ENCODE peak calls at places on chromosome 5, in four cellular contexts. E is transverse colon, J is sigmoid colon, A is Peyer's patch. Z is an unnamed sample.
A peak's percentile ranks its signal among the peaks of the same experiment; 100 is the strongest.

GRCh38 chr5:43105369-43106289 is 15.1 kb upstream of the ZNF131 start:
- DNase-seq in E (peak; percentile 91), A (peak; percentile 96), J (peak; percentile 94), Z (peak; percentile 87)

GRCh38 chr5:65883461-65883860 is 42.9 kb upstream of the ERBIN start:
- DNase-seq in J (no peak), E (no peak), A (no peak), Z (no peak)

GRCh38 chr5:171777420-171777759 is 8.2 kb upstream of the SMIM23 start:
- DNase-seq in A (no peak), E (no peak), J (no peak), Z (no peak)

GRCh38 chr5:103289024-103289423 is 30.5 kb downstream of the MACIR start:
- DNase-seq in E (no peak), A (no peak), J (no peak), Z (no peak)

GRCh38 chr5:139669681-139670368 is 21.7 kb downstream of the CXXC5 start:
- DNase-seq in E (peak; percentile 63), A (peak; percentile 88), J (no peak), Z (no peak)

GRCh38 chr5:157679801-157680200 is 8.5 kb downstream of the C5orf52 start:
- DNase-seq in J (no peak), A (no peak), E (no peak), Z (no peak)

GRCh38 chr5:161471551-161471950 is 75.0 kb downstream of the GABRB2 start:
- DNase-seq in E (no peak), J (no peak), A (no peak), Z (no peak)

GRCh38 chr5:150946351-150946905 is 41.6 kb upstream of the ZNF300 start:
- DNase-seq in J (peak; percentile 94), E (peak; percentile 53), A (peak; percentile 65), Z (peak; percentile 70)

GRCh38 chr5:65926893-65927292 is 518 bp downstream of the ERBIN start:
- DNase-seq in J (no peak), E (peak; percentile 19), A (no peak), Z (no peak)

GRCh38 chr5:121396716-121397115 is 455.0 kb upstream of the FTMT start:
- DNase-seq in E (no peak), A (no peak), J (no peak), Z (no peak)

GRCh38 chr5:141208478-141208877 is at the start of gene PCDHB12:
- DNase-seq in J (no peak), A (no peak), E (no peak), Z (no peak)

GRCh38 chr5:159330131-159330530 is at the start of gene IL12B:
- DNase-seq in J (no peak), E (no peak), A (no peak), Z (no peak)

GRCh38 chr5:54867310-54867944 is 118.0 kb downstream of the ESM1 start:
- DNase-seq in J (no peak), A (no peak), E (no peak), Z (no peak)

GRCh38 chr5:179616002-179616594 is 7.4 kb downstream of the HNRNPH1 start:
- DNase-seq in E (no peak), A (no peak), J (peak; percentile 2), Z (no peak)

GRCh38 chr5:127088226-127088625 is 14.9 kb upstream of the C5orf63 start:
- DNase-seq in A (peak; percentile 74), E (peak; percentile 26), J (no peak), Z (no peak)

GRCh38 chr5:109706065-109706464 is 16.3 kb downstream of the MAN2A1 start:
- DNase-seq in A (no peak), E (no peak), J (no peak), Z (no peak)

GRCh38 chr5:156475831-156476551 is 149.0 kb downstream of the SGCD start:
- DNase-seq in J (peak; percentile 84), E (peak; percentile 12), A (no peak), Z (no peak)

GRCh38 chr5:74073257-74073656 is 447.3 kb downstream of the ARHGEF28 start:
- DNase-seq in J (no peak), E (no peak), A (no peak), Z (no peak)

GRCh38 chr5:148469446-148470062 is 85.8 kb downstream of the FBXO38 start:
- DNase-seq in A (no peak), J (peak; percentile 66), E (no peak), Z (no peak)

GRCh38 chr5:164504141-164504772 is 998.8 kb downstream of the MAT2B start:
- DNase-seq in A (peak; percentile 61), J (no peak), E (peak; percentile 15), Z (peak; percentile 38)

GRCh38 chr5:38546691-38547146 is 9.7 kb downstream of the LIFR start:
- DNase-seq in J (no peak), E (no peak), A (no peak), Z (no peak)

GRCh38 chr5:71695069-71695468 is 24.0 kb upstream of the CARTPT start:
- DNase-seq in A (peak; percentile 47), E (no peak), J (no peak), Z (no peak)

GRCh38 chr5:56705217-56705616 is 110.1 kb upstream of the MAP3K1 start:
- DNase-seq in J (no peak), A (no peak), E (no peak), Z (no peak)

GRCh38 chr5:132215329-132215728 is 12.3 kb downstream of the P4HA2 start:
- DNase-seq in A (peak; percentile 77), E (peak; percentile 80), J (peak; percentile 99), Z (peak; percentile 81)

GRCh38 chr5:14829396-14829795 is 42.2 kb downstream of the ANKH start:
- DNase-seq in J (no peak), E (no peak), A (no peak), Z (no peak)

GRCh38 chr5:139226131-139226530 is 28.0 kb upstream of the SIL1 start:
- DNase-seq in A (no peak), E (no peak), J (no peak), Z (no peak)

GRCh38 chr5:42985129-42986037 is 54.7 kb downstream of the ANXA2R start:
- DNase-seq in J (no peak), A (no peak), E (no peak), Z (no peak)

GRCh38 chr5:139787568-139788293 is 7.9 kb upstream of the PSD2 start:
- DNase-seq in A (peak; percentile 94), E (peak; percentile 89), J (peak; percentile 92), Z (peak; percentile 85)

GRCh38 chr5:137497396-137498290 is 1.5 kb downstream of the SPOCK1 start:
- DNase-seq in J (no peak), E (no peak), A (no peak), Z (no peak)

GRCh38 chr5:107979272-107979671 is 308.5 kb upstream of the EFNA5 start:
- DNase-seq in J (no peak), E (no peak), A (no peak), Z (no peak)

GRCh38 chr5:133366966-133367365 is 245.4 kb downstream of the FSTL4 start:
- DNase-seq in E (no peak), J (no peak), A (no peak), Z (no peak)

GRCh38 chr5:181159286-181160143 is 12.1 kb downstream of the OR2V2 start:
- DNase-seq in J (peak; percentile 91), E (peak; percentile 92), A (peak; percentile 96), Z (peak; percentile 86)

GRCh38 chr5:124411089-124411488 is 335.4 kb downstream of the ZNF608 start:
- DNase-seq in A (no peak), E (no peak), J (no peak), Z (no peak)

GRCh38 chr5:124418390-124418789 is 328.0 kb downstream of the ZNF608 start:
- DNase-seq in E (no peak), J (no peak), A (no peak), Z (no peak)

GRCh38 chr5:124410539-124410938 is 335.9 kb downstream of the ZNF608 start:
- DNase-seq in A (peak; percentile 57), E (no peak), J (no peak), Z (no peak)

GRCh38 chr5:124419531-124419930 is 326.9 kb downstream of the ZNF608 start:
- DNase-seq in J (no peak), E (no peak), A (no peak), Z (no peak)

GRCh38 chr5:124414973-124415372 is 331.5 kb downstream of the ZNF608 start:
- DNase-seq in J (no peak), A (no peak), E (no peak), Z (no peak)
- H3K4me1 ChIP-seq in J (no peaks in the 10 kb centered on the region), A (no peaks in the 10 kb centered on the region), E (no peaks in the 10 kb centered on the region), Z (peaks cover 7% of the 10 kb centered on the region)

DNA sequence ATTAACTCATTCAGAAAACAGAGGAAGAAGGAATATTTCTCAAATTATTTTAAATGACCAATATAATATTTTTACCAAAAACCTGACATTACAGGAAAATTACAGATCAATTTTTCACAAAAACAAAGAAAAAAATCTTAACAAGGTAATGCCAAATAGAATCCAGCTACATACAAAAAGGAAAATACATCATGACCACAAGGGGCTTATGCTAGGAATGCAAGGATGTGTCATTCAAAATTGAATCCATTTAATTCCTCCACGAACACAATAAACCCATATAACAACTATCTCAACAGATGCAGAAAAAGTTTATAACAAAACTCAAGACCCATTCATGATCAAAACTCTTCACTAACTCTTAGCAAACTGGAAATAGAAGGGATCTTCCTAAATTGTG is 239.8 kb downstream of the EPB41L4A start:
- DNase-seq in E (no peak), A (no peak), J (no peak), Z (no peak)
- TF ChIP-seq CTCF in E (no peak), A (no peak), J (no peak), Z (no peak)

GRCh38 chr5:78508231-78508765 is 140.3 kb downstream of the LHFPL2 start:
- DNase-seq in J (no peak), A (no peak), E (no peak), Z (no peak)

GRCh38 chr5:78504726-78505431 is 143.7 kb downstream of the LHFPL2 start:
- DNase-seq in A (peak; percentile 78), E (peak; percentile 72), J (peak; percentile 96), Z (peak; percentile 72)

GRCh38 chr5:78505860-78506259 is 142.7 kb downstream of the LHFPL2 start:
- DNase-seq in E (no peak), A (no peak), J (no peak), Z (no peak)

GRCh38 chr5:78507531-78507930 is 141.0 kb downstream of the LHFPL2 start:
- DNase-seq in A (no peak), E (no peak), J (no peak), Z (no peak)

DNA sequence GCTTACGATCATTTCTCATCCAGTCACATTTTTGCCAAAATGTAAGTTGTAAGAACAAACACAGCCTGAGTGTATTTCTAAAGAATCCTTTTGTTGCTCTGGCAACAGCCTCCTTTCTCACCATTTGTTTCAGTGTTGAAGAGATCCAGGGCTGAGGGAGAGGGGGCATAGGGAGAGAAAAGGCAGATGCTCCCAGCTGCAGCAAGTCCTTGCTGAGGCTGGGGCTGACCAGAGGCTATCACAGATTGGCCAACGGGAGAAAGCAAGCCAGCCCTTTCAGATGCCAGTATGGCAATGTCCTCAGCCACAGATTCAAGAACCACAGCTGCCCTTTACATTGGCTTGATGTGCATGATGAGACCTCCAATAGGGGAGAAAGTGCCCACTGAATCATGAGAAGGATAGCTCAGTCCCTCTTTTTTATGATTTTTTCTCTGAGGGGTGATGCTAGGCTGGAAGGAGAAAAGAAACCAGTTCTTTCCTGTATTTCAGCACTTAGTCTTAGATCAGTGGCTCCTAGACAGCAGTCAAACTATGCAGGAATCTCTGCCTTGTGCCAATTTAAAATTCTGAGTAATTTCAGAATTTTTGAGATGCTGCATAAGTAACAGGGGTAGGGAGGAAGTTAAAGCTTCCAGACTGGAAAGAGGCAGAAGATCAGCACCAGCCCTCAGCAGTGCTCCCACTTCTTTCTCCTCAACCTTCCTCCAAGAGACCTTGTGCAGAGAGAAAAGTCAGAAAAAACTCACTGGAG is 142.1 kb downstream of the LHFPL2 start:
- DNase-seq in A (no peak), J (no peak), E (no peak), Z (no peak)
- H3K4me1 ChIP-seq in A (peaks cover 20% of the 10 kb centered on the region), J (peaks cover 77% of the 10 kb centered on the region), E (peaks cover 32% of the 10 kb centered on the region), Z (peaks cover 11% of the 10 kb centered on the region)

GRCh38 chr5:146592342-146592741 is 76.4 kb upstream of the GPR151 start:
- DNase-seq in E (no peak), J (no peak), A (no peak), Z (no peak)

GRCh38 chr5:146599261-146599660 is 83.3 kb upstream of the GPR151 start:
- DNase-seq in J (no peak), E (no peak), A (no peak), Z (no peak)

GRCh38 chr5:146595088-146595487 is 79.1 kb upstream of the GPR151 start:
- DNase-seq in A (no peak), J (no peak), E (no peak), Z (no peak)
- TF ChIP-seq CTCF in A (no peak), J (no peak), E (no peak), Z (no peak)

Z was measured in lung.